ENCODE peak calls at places on chromosome 22, in ten cellular contexts. H, F, M, N, I, O, E, W, D and K are unnamed samples.

GRCh38 chr22:26568207-26568706 is 21.7 kb downstream of the TPST2 start:
- DNase-seq in E (no peak), N (no peak), F (no peak), O (no peak), H (no peak), M (no peak), I (no peak), W (no peak), D (no peak), K (no peak)

GRCh38 chr22:45284705-45285305 is at the start of gene UPK3A:
- DNase-seq in W (peak; percentile 80), M (no peak), H (peak; percentile 93), F (peak; percentile 74), O (peak; percentile 44), E (no peak), D (no peak), N (peak; percentile 63), I (no peak), K (no peak)

GRCh38 chr22:26707581-26707980 is 50.2 kb downstream of the MIAT start:
- DNase-seq in W (no peak), F (no peak), M (no peak), D (no peak), O (no peak), H (no peak), E (peak; percentile 55), N (no peak), I (no peak), K (no peak)

GRCh38 chr22:38238519-38239051 is 34.2 kb downstream of the TMEM184B start:
- DNase-seq in I (no peak), W (no peak), N (no peak), H (no peak), F (no peak), M (no peak), D (no peak), O (no peak), E (no peak), K (no peak)

GRCh38 chr22:48838846-48839730 is 988.6 kb downstream of the BRD1 start:
- DNase-seq in F (no peak), N (no peak), D (no peak), W (no peak), M (no peak), H (no peak), O (no peak), I (no peak), E (no peak), K (no peak)

GRCh38 chr22:49958462-49958921 is 2.1 kb upstream of the PIM3 start:
- DNase-seq in F (no peak), N (no peak), H (no peak), M (no peak), D (no peak), O (no peak), W (peak; percentile 10), E (no peak), I (no peak), K (no peak)

GRCh38 chr22:30730351-30730750 is 35.7 kb downstream of the OSBP2 start:
- DNase-seq in M (no peak), I (no peak), E (no peak), D (no peak), H (no peak), O (no peak), W (no peak), F (no peak), N (no peak), K (peak; percentile 28)

GRCh38 chr22:47175151-47175760 is 412.8 kb downstream of the TBC1D22A start:
- DNase-seq in H (no peak), E (no peak), O (no peak), I (no peak), F (no peak), D (no peak), W (no peak), N (no peak), M (no peak), K (no peak)

GRCh38 chr22:28246392-28246791 is 327.3 kb upstream of the PITPNB start:
- DNase-seq in D (peak; percentile 41), H (no peak), I (no peak), M (no peak), O (no peak), E (peak; percentile 7), F (no peak), N (no peak), W (no peak), K (no peak)

GRCh38 chr22:30887861-30888260 is 80.7 kb downstream of the MORC2 start:
- DNase-seq in W (peak; percentile 7), O (no peak), I (no peak), F (no peak), N (no peak), D (no peak), M (no peak), E (no peak), H (no peak), K (no peak)

GRCh38 chr22:25048659-25049657 is 96.4 kb downstream of the KIAA1671 start:
- DNase-seq in I (peak; percentile 64), O (peak; percentile 62), E (peak; percentile 35), N (peak; percentile 54), D (peak; percentile 34), W (peak; percentile 66), M (peak; percentile 26), F (peak; percentile 69), H (peak; percentile 83), K (peak; percentile 59)

GRCh38 chr22:28605362-28605761 is 74.3 kb downstream of the TTC28 start:
- DNase-seq in W (no peak), N (no peak), D (no peak), H (no peak), M (no peak), I (no peak), O (no peak), E (no peak), F (no peak), K (no peak)

GRCh38 chr22:16955678-16956210 is 52.3 kb downstream of the GAB4 start:
- DNase-seq in N (peak; percentile 17), O (peak; percentile 7), W (no peak), H (no peak), E (no peak), D (no peak), I (no peak), F (no peak), M (no peak), K (no peak)

GRCh38 chr22:39242809-39243442 is 1.9 kb downstream of the PDGFB start:
- DNase-seq in E (peak; percentile 38), F (peak; percentile 82), M (no peak), O (no peak), H (peak; percentile 77), N (peak; percentile 52), I (no peak), D (no peak), W (no peak), K (no peak)

GRCh38 chr22:26416670-26417270 is 12.3 kb upstream of the ASPHD2 start:
- DNase-seq in D (peak; percentile 70), I (no peak), N (no peak), F (no peak), M (no peak), W (no peak), E (peak; percentile 76), H (peak; percentile 17), O (no peak), K (peak; percentile 45)

GRCh38 chr22:44005524-44005923 is 18.6 kb upstream of the PARVB start:
- DNase-seq in I (no peak), N (no peak), D (no peak), W (no peak), M (no peak), F (no peak), H (no peak), O (no peak), E (no peak), K (no peak)

GRCh38 chr22:37053310-37054077 is 2.0 kb downstream of the KCTD17 start:
- DNase-seq in M (no peak), D (no peak), E (no peak), F (no peak), W (peak; percentile 47), I (no peak), O (no peak), N (no peak), H (no peak), K (no peak)

GRCh38 chr22:35739076-35739475 is 21.4 kb downstream of the APOL5 start:
- DNase-seq in N (no peak), H (no peak), D (no peak), I (no peak), F (no peak), E (no peak), M (no peak), O (no peak), W (no peak), K (no peak)

GRCh38 chr22:47290706-47291430 is 528.4 kb downstream of the TBC1D22A start:
- DNase-seq in M (no peak), F (no peak), H (no peak), D (no peak), E (no peak), O (no peak), N (no peak), I (no peak), W (no peak), K (no peak)

GRCh38 chr22:42925598-42925997 is 68.5 kb upstream of the ARFGAP3 start:
- DNase-seq in M (no peak), N (no peak), I (no peak), F (no peak), H (no peak), E (no peak), D (no peak), O (no peak), W (no peak), K (no peak)

GRCh38 chr22:17305076-17305475 is 64.2 kb upstream of the CECR2 start:
- DNase-seq in E (no peak), O (no peak), N (no peak), D (no peak), I (no peak), W (no peak), M (no peak), H (no peak), F (no peak), K (no peak)

GRCh38 chr22:45314789-45315188 is 5.1 kb downstream of the FAM118A start:
- DNase-seq in I (no peak), E (no peak), O (no peak), D (no peak), H (no peak), F (no peak), N (no peak), M (no peak), W (no peak), K (no peak)

GRCh38 chr22:26949193-26949592 is 291.8 kb downstream of the MIAT start:
- DNase-seq in H (peak; percentile 32), W (no peak), O (no peak), D (peak; percentile 1), E (no peak), I (no peak), M (no peak), N (no peak), F (no peak), K (peak; percentile 43)

GRCh38 chr22:37601540-37602442 is 6.8 kb upstream of the GGA1 start:
- DNase-seq in E (peak; percentile 4), I (peak; percentile 30), H (peak; percentile 88), D (peak; percentile 16), W (no peak), F (peak; percentile 62), M (no peak), N (no peak), O (no peak), K (peak; percentile 79)

GRCh38 chr22:30943368-30943767 is 25.2 kb downstream of the MORC2 start:
- DNase-seq in M (no peak), O (peak; percentile 54), F (no peak), N (peak; percentile 81), W (no peak), H (no peak), I (no peak), E (no peak), D (no peak), K (no peak)

GRCh38 chr22:36541831-36542391 is 12.9 kb upstream of the EIF3D start:
- DNase-seq in M (no peak), E (peak; percentile 98), O (no peak), D (peak; percentile 81), I (peak; percentile 69), N (no peak), F (no peak), W (no peak), H (peak; percentile 75), K (peak; percentile 98)

GRCh38 chr22:41885116-41885515 is 29.8 kb downstream of the SHISA8 start:
- DNase-seq in M (no peak), I (no peak), O (no peak), W (no peak), N (no peak), E (no peak), D (no peak), F (no peak), H (no peak), K (no peak)

GRCh38 chr22:38834215-38834953 is 9.4 kb downstream of the NPTXR start:
- DNase-seq in H (no peak), E (no peak), M (no peak), O (no peak), D (no peak), F (no peak), W (no peak), I (no peak), N (no peak), K (no peak)